ENCODE peak calls at places on chromosomes 1 and 21, in ten cellular contexts. I is CD4-positive, alpha-beta T cell; A is body of pancreas; B is astrocyte; P is fibroblast of lung; D is SK-N-SH; Z is IMR-90; Y is suprapubic skin; Q is AG04450; T is breast epithelium. W is an unnamed sample.

GRCh38 chr21:36419996-36420395 is 34.8 kb downstream of the CHAF1B start:
- DNase-seq in Y (peak), I (peak), Z (peak), A (peak), B (peak), P (peak), T (peak), Q (peak), D (peak), W (peak)

GRCh38 chr1:1883092-1883858 is 7.6 kb downstream of the GNB1 start:
- DNase-seq in Y (no peak), T (no peak), A (no peak), Q (no peak), D (peak), P (no peak), Z (no peak), B (no peak), I (no peak), W (no peak)

GRCh38 chr1:19309123-19309813 is 2.7 kb downstream of the AKR7A2 start:
- DNase-seq in A (no peak), Q (peak), B (peak), Y (no peak), T (no peak), D (no peak), Z (peak), I (no peak), P (peak), W (peak)

GRCh38 chr1:111768023-111768422 is 12.3 kb downstream of the DDX20 start:
- DNase-seq in T (no peak), I (no peak), Q (no peak), D (no peak), Y (no peak), B (no peak), A (no peak), P (no peak), Z (no peak), W (no peak)

GRCh38 chr1:241640867-241641542 is 836 bp upstream of the CHML start:
- DNase-seq in P (no peak), D (no peak), Q (no peak), Y (no peak), Z (no peak), A (peak), I (no peak), T (no peak), B (no peak), W (peak)

GRCh38 chr21:43332872-43333300 is 94.0 kb downstream of the SIK1 start:
- DNase-seq in B (no peak), A (no peak), I (no peak), Z (peak), D (no peak), Q (no peak), P (peak), T (no peak), Y (no peak), W (no peak)

GRCh38 chr1:154791292-154792278 is 78.5 kb downstream of the KCNN3 start:
- DNase-seq in I (peak), Z (peak), T (no peak), Y (no peak), D (no peak), A (peak), P (peak), Q (no peak), B (peak), W (peak)

GRCh38 chr1:26996024-26996423 is 2.5 kb downstream of the TRNP1 start:
- DNase-seq in Q (no peak), T (no peak), D (no peak), P (peak), I (no peak), Y (no peak), B (no peak), Z (peak), A (no peak), W (peak)

GRCh38 chr1:53376041-53376461 is 48.2 kb upstream of the LRP8 start:
- DNase-seq in Z (no peak), Q (no peak), A (no peak), T (no peak), P (no peak), B (no peak), Y (peak), D (peak), I (no peak), W (no peak)

GRCh38 chr1:47432071-47433036 is 5.5 kb upstream of the FOXD2 start:
- DNase-seq in Z (peak), A (peak), Q (no peak), D (peak), I (peak), B (peak), P (peak), T (peak), Y (peak), W (peak)

GRCh38 chr1:48216276-48216675 is 6.2 kb upstream of the SLC5A9 start:
- DNase-seq in T (no peak), D (no peak), Y (no peak), A (no peak), Q (no peak), P (no peak), I (no peak), Z (no peak), B (no peak), W (no peak)

GRCh38 chr1:203649551-203650011 is 22.9 kb downstream of the ATP2B4 start:
- DNase-seq in B (no peak), I (peak), Q (no peak), D (no peak), Y (no peak), Z (no peak), P (no peak), T (no peak), A (no peak), W (no peak)

GRCh38 chr1:156464335-156464734 is 36.2 kb downstream of the MEF2D start:
- DNase-seq in Y (no peak), A (no peak), T (no peak), I (no peak), Q (no peak), Z (peak), D (peak), P (peak), B (peak), W (no peak)

GRCh38 chr1:58854576-58854975 is 70.7 kb upstream of the JUN start:
- DNase-seq in Y (no peak), Q (no peak), P (no peak), B (no peak), D (no peak), Z (peak), I (no peak), A (no peak), T (no peak), W (no peak)

GRCh38 chr1:223242382-223242955 is 99.4 kb upstream of the TLR5 start:
- DNase-seq in Y (no peak), T (no peak), I (no peak), D (no peak), P (no peak), A (no peak), Z (peak), Q (no peak), B (no peak), W (no peak)

GRCh38 chr1:151887028-151887427 is 22.3 kb downstream of the THEM4 start:
- DNase-seq in B (peak), T (no peak), Q (no peak), P (peak), I (no peak), Y (no peak), D (no peak), A (no peak), Z (peak), W (peak)

GRCh38 chr1:22736496-22737088 is 26.0 kb downstream of the EPHB2 start:
- DNase-seq in B (no peak), P (no peak), T (no peak), D (no peak), Z (no peak), I (no peak), Y (no peak), Q (no peak), A (no peak), W (no peak)

GRCh38 chr1:113811888-113812660 is at the start of gene RSBN1:
- DNase-seq in D (peak), P (peak), B (peak), Y (peak), I (peak), Z (peak), A (peak), Q (peak), T (peak), W (peak)

GRCh38 chr1:31541201-31541600 is 35.1 kb upstream of the TINAGL1 start:
- DNase-seq in P (no peak), Z (no peak), Y (no peak), I (no peak), D (no peak), A (no peak), Q (no peak), B (no peak), T (no peak), W (no peak)

GRCh38 chr1:230708631-230709580 is 5.0 kb downstream of the AGT start:
- DNase-seq in P (peak), D (no peak), Y (peak), A (no peak), B (no peak), Q (no peak), T (no peak), I (no peak), Z (no peak), W (no peak)

GRCh38 chr1:240691521-240692338 is 79.8 kb upstream of the GREM2 start:
- DNase-seq in A (peak), I (no peak), Y (peak), D (peak), Q (no peak), Z (peak), T (no peak), B (peak), P (peak), W (peak)

GRCh38 chr1:63877816-63878215 is 104.0 kb downstream of the ROR1 start:
- DNase-seq in Y (no peak), Z (peak), P (peak), D (no peak), B (peak), A (no peak), I (no peak), Q (no peak), T (peak), W (peak)

GRCh38 chr1:226652613-226653012 is 86.5 kb downstream of the ITPKB start:
- DNase-seq in A (no peak), T (no peak), Q (no peak), Y (no peak), D (no peak), I (no peak), B (no peak), Z (no peak), P (no peak), W (no peak)
- H3K27ac ChIP-seq in A (no peak), T (no peak), Q (no peak), Y (no peak), D (no peak), I (no peak), B (no peak), Z (no peak), P (no peak), W (no peak)

DNA sequence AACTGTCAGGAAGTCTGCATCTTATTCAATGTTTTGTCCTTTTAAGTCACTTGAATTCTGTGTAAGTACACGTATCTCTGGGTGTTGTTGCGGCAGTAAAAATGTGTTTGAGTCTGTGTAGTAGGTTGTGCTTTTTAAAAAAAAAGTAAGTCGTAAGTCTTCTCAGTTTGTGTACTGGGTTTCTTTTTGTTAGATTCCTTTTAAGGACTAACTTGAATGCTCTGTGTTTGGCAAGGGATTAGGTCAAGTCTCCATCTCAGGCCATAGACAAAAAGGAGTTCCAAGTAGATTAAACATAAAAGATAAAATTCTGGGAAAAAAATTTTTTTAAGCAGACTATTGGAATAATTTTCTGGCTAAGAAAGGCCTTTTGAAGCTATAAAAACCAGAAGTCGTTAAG is 113.1 kb downstream of the ATP5PO start:
- DNase-seq in T (no peak), Y (no peak), Z (no peak), B (no peak), D (no peak), I (no peak), Q (no peak), A (no peak), P (no peak), W (no peak)
- TF ChIP-seq CTCF in T (no peak), Y (no peak), Z (no peak), B (no peak), D (no peak), I (no peak), Q (no peak), A (no peak), P (no peak), W (no peak)

GRCh38 chr1:56505792-56506191 is 73.6 kb downstream of the PLPP3 start:
- DNase-seq in D (no peak), A (no peak), B (no peak), Z (no peak), T (no peak), Q (no peak), I (no peak), P (no peak), Y (no peak), W (no peak)

GRCh38 chr1:56506314-56506743 is 73.0 kb downstream of the PLPP3 start:
- DNase-seq in I (no peak), T (no peak), A (no peak), Q (no peak), P (no peak), D (no peak), Z (no peak), Y (no peak), B (no peak), W (no peak)

GRCh38 chr1:56501888-56502287 is 77.5 kb downstream of the PLPP3 start:
- DNase-seq in B (no peak), Z (no peak), Q (no peak), D (no peak), I (no peak), T (no peak), Y (no peak), A (no peak), P (no peak), W (no peak)

GRCh38 chr1:56506951-56507437 is 72.4 kb downstream of the PLPP3 start:
- DNase-seq in I (no peak), D (no peak), Y (no peak), Z (no peak), T (no peak), B (no peak), P (no peak), A (no peak), Q (no peak), W (no peak)

DNA sequence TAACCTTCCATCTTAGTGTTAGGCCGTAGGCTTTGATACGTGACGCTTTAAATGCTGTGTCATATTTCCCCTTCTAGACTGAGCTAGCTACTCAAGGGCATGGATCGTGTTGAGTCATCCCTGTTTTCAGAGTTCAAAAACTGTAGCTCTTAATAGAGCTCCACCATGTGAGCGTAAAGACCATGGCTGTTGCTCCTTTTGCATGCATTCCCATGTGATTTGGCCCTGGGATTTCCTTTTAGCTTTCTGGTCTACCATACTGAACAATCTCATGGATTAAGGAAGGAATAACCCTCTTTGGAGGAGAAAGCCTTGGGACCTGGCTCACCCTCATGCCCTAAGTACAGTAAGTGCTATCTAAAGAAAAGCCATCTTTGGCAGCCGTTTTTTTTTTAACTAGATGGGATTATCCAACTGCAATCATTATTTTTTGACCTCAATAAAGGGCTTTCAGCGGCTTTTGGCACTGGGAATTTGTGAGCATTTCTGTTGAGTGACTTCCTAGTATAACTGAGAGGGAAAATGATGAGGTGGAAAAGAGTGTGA is 76.6 kb downstream of the PLPP3 start:
- DNase-seq in I (no peak), Q (no peak), A (no peak), Y (no peak), T (no peak), D (no peak), B (peak), Z (peak), P (peak), W (peak)
- H3K27ac ChIP-seq in I (no peak), Q (peak), A (no peak), Y (no peak), T (no peak), D (no peak), B (no peak), Z (no peak), P (no peak), W (no peak)

GRCh38 chr1:28581531-28582247 is 10.4 kb upstream of the RAB42 start:
- DNase-seq in T (peak), A (peak), Y (peak), D (peak), B (peak), Z (peak), I (peak), P (peak), Q (peak), W (peak)
- TF ChIP-seq CTCF in T (peak), A (peak), Y (no peak), D (no peak), B (no peak), Z (no peak), I (no peak), P (no peak), Q (peak), W (peak)

GRCh38 chr1:234889643-234890042 is 239.0 kb downstream of the TOMM20 start:
- DNase-seq in I (no peak), B (no peak), Q (no peak), D (no peak), Z (no peak), Y (no peak), T (no peak), A (no peak), P (no peak), W (peak)
- H3K27ac ChIP-seq in I (no peak), B (no peak), Q (no peak), D (no peak), Z (no peak), Y (no peak), T (no peak), A (no peak), P (no peak), W (peak)

GRCh38 chr1:208000504-208000903 is 89.6 kb upstream of the CD34 start:
- DNase-seq in Y (peak), T (no peak), I (no peak), A (no peak), D (no peak), Z (no peak), B (no peak), P (no peak), Q (no peak), W (peak)
- TF ChIP-seq CTCF in Y (no peak), T (no peak), I (no peak), A (no peak), D (no peak), Z (no peak), B (no peak), P (no peak), Q (no peak), W (no peak)

GRCh38 chr1:37846634-37847339 is 12.6 kb downstream of the MTF1 start:
- DNase-seq in Z (no peak), A (no peak), Y (no peak), B (no peak), Q (no peak), I (no peak), T (no peak), D (no peak), P (no peak), W (no peak)
- H3K27ac ChIP-seq in Z (no peak), A (peak), Y (no peak), B (no peak), Q (no peak), I (no peak), T (no peak), D (no peak), P (no peak), W (no peak)

DNA sequence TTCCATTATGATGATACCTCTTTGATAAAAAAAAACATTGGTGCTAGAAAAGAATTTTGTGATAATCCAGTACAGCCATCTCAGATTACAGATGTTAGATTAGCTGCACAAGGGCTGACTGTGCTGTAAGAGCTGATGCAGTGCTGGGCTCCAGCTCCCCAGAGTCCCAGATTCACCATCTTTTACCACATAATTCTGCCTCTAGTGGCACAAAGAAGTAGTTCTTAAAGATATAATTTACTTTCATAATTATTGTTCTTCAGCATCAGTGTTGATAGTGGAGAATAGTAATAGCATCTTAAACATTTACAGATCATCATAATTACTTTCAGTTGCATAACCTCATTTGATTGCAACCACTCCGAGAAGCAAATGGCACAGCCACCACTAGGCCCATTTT is 262.1 kb downstream of the BRINP2 start:
- DNase-seq in A (no peak), Z (peak), P (peak), T (no peak), D (peak), I (no peak), B (no peak), Q (no peak), Y (no peak), W (peak)
- TF ChIP-seq CTCF in A (no peak), Z (peak), P (peak), T (no peak), D (peak), I (no peak), B (peak), Q (peak), Y (no peak), W (peak)

DNA sequence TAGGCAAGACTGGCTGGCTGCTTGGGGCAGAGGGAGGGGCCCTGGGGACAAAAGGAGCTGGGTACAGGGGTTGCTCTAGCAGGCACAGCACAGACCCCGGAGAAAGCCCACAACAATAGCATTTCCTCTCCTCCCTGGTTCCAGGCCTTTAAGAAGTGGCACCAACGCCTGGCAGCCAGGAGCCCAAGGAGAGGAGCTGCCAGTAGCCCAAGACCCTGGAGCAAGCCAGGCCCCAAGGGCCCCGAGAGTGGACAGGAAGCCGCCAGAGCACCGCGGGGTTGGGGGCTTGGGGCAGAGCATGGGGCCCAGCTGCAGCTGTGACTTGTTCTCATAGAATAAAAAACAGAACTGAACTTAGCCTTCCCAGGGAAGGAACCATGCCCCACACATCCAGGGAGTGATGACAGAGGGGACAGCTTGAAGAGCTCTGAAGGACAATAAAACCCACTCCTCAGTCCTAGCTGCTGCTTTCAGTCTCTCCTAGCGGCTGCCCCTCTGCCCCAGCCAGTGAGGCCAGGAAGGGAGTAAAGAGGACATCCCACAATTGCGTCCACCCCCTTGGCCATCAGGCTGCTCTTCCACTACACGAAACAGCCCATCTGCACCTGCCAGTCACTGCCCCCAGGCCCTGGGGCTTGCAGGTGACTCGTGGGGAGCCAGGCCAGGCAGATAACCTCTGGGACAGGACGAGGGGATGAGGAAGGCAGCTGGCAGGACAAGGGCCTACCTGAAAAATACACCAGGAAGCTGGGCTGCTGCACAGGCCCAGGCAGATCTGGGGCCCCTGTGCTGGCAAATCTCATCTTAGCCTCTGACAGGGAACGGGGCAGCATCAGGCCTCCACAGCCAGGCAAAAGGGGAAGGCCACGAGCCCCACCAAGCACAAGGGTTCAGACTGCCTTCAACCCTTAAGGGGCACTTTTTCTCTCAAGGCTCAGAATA is 16.4 kb downstream of the MTHFR start:
- DNase-seq in P (no peak), I (no peak), D (no peak), Y (no peak), B (no peak), T (no peak), Q (no peak), Z (no peak), A (no peak), W (no peak)
- H3K27ac ChIP-seq in P (peak), I (no peak), D (no peak), Y (peak), B (no peak), T (peak), Q (no peak), Z (peak), A (peak), W (peak)

W was measured in PC-3.